ENCODE peak calls at places on chromosomes 5 and 9, in five cellular contexts. One of them, this sample, is unnamed.

GRCh38 chr9:128162215-128163026 is 2.4 kb downstream of the BBLN start:
- DNase-seq in K562: no peak
- DNase-seq in SK-N-SH: no peak
- DNase-seq in H1: no peak
- DNase-seq in GM12878: no peak
- DNase-seq in this sample: no peak

GRCh38 chr5:179268399-179268952 is 76.8 kb downstream of the ADAMTS2 start:
- DNase-seq in H1: no peak
- DNase-seq in K562: no peak
- DNase-seq in GM12878: no peak
- DNase-seq in SK-N-SH: peak; percentile 18
- DNase-seq in this sample: peak; percentile 27

GRCh38 chr9:34431661-34432060 is 26.7 kb downstream of the FAM219A start:
- DNase-seq in K562: no peak
- DNase-seq in GM12878: no peak
- DNase-seq in SK-N-SH: peak; percentile 36
- DNase-seq in H1: no peak
- DNase-seq in this sample: no peak

GRCh38 chr5:73902327-73903051 is 276.5 kb downstream of the ARHGEF28 start:
- DNase-seq in K562: peak; percentile 22
- DNase-seq in H1: no peak
- DNase-seq in GM12878: peak; percentile 55
- DNase-seq in SK-N-SH: peak; percentile 58
- DNase-seq in this sample: peak; percentile 41

GRCh38 chr9:3200331-3200774 is 325.4 kb downstream of the RFX3 start:
- DNase-seq in SK-N-SH: no peak
- DNase-seq in GM12878: no peak
- DNase-seq in K562: no peak
- DNase-seq in H1: no peak
- DNase-seq in this sample: no peak

GRCh38 chr5:89956838-89957237 is 452.7 kb downstream of the CETN3 start:
- DNase-seq in GM12878: no peak
- DNase-seq in H1: no peak
- DNase-seq in SK-N-SH: no peak
- DNase-seq in K562: no peak
- DNase-seq in this sample: no peak

GRCh38 chr5:142109356-142110045 is 922 bp downstream of the NDFIP1 start:
- DNase-seq in GM12878: no peak
- DNase-seq in SK-N-SH: no peak
- DNase-seq in K562: no peak
- DNase-seq in H1: no peak
- DNase-seq in this sample: no peak

GRCh38 chr9:136587944-136588662 is 42.3 kb upstream of the NOTCH1 start:
- DNase-seq in K562: peak; percentile 71
- DNase-seq in H1: peak; percentile 91
- DNase-seq in SK-N-SH: peak; percentile 48
- DNase-seq in GM12878: no peak
- DNase-seq in this sample: no peak

GRCh38 chr9:70924905-70925547 is 196.4 kb downstream of the TRPM3 start:
- DNase-seq in SK-N-SH: peak; percentile 17
- DNase-seq in K562: peak; percentile 11
- DNase-seq in H1: no peak
- DNase-seq in GM12878: no peak
- DNase-seq in this sample: peak; percentile 56

GRCh38 chr9:30235068-30235467 is 2149.4 kb upstream of the ACO1 start:
- DNase-seq in GM12878: no peak
- DNase-seq in SK-N-SH: no peak
- DNase-seq in K562: no peak
- DNase-seq in H1: no peak
- DNase-seq in this sample: no peak

GRCh38 chr9:109321727-109322126 is 868 bp upstream of the EPB41L4B start:
- DNase-seq in H1: no peak
- DNase-seq in SK-N-SH: no peak
- DNase-seq in K562: no peak
- DNase-seq in GM12878: no peak
- DNase-seq in this sample: no peak

GRCh38 chr5:94316916-94317838 is 301.2 kb downstream of the KIAA0825 start:
- DNase-seq in H1: no peak
- DNase-seq in SK-N-SH: no peak
- DNase-seq in GM12878: no peak
- DNase-seq in K562: no peak
- DNase-seq in this sample: no peak

GRCh38 chr5:172421-172820 is 18.9 kb upstream of the LRRC14B start:
- DNase-seq in K562: no peak
- DNase-seq in SK-N-SH: no peak
- DNase-seq in H1: no peak
- DNase-seq in GM12878: no peak
- DNase-seq in this sample: no peak

GRCh38 chr5:149337746-149338145 is 7.6 kb upstream of the GRPEL2 start:
- DNase-seq in K562: no peak
- DNase-seq in GM12878: no peak
- DNase-seq in SK-N-SH: no peak
- DNase-seq in H1: no peak
- DNase-seq in this sample: no peak

GRCh38 chr5:137037848-137038247 is 461.3 kb downstream of the SPOCK1 start:
- DNase-seq in SK-N-SH: no peak
- DNase-seq in GM12878: no peak
- DNase-seq in H1: no peak
- DNase-seq in K562: no peak
- DNase-seq in this sample: no peak

GRCh38 chr5:130541617-130542221 is 623.3 kb downstream of the HINT1 start:
- DNase-seq in SK-N-SH: no peak
- DNase-seq in H1: no peak
- DNase-seq in GM12878: peak; percentile 9
- DNase-seq in K562: no peak
- DNase-seq in this sample: no peak

GRCh38 chr5:82406200-82406773 is 128.1 kb upstream of the RPS23 start:
- DNase-seq in SK-N-SH: no peak
- DNase-seq in K562: no peak
- DNase-seq in GM12878: no peak
- DNase-seq in H1: no peak
- DNase-seq in this sample: no peak

GRCh38 chr9:35749515-35750255 is 598 bp downstream of the RGP1 start:
- DNase-seq in H1: no peak
- DNase-seq in SK-N-SH: no peak
- DNase-seq in GM12878: no peak
- DNase-seq in K562: peak; percentile 47
- DNase-seq in this sample: no peak

GRCh38 chr5:22852807-22853670 is at the start of gene CDH12:
- DNase-seq in GM12878: no peak
- DNase-seq in SK-N-SH: no peak
- DNase-seq in K562: no peak
- DNase-seq in H1: peak; percentile 71
- DNase-seq in this sample: no peak

GRCh38 chr5:130104895-130105684 is 200.8 kb downstream of the CHSY3 start:
- DNase-seq in K562: no peak
- DNase-seq in H1: no peak
- DNase-seq in GM12878: no peak
- DNase-seq in SK-N-SH: no peak
- DNase-seq in this sample: no peak

GRCh38 chr9:107226431-107226830 is 56.6 kb upstream of the RAD23B start:
- DNase-seq in H1: no peak
- DNase-seq in SK-N-SH: no peak
- DNase-seq in K562: peak; percentile 26
- DNase-seq in GM12878: no peak
- DNase-seq in this sample: no peak

GRCh38 chr9:107229146-107229545 is 53.9 kb upstream of the RAD23B start:
- DNase-seq in H1: no peak
- DNase-seq in GM12878: no peak
- DNase-seq in K562: no peak
- DNase-seq in SK-N-SH: no peak
- DNase-seq in this sample: no peak

GRCh38 chr9:107224252-107224651 is 58.8 kb upstream of the RAD23B start:
- DNase-seq in GM12878: no peak
- DNase-seq in H1: no peak
- DNase-seq in K562: no peak
- DNase-seq in SK-N-SH: peak; percentile 17
- DNase-seq in this sample: no peak

GRCh38 chr9:107228648-107229047 is 54.4 kb upstream of the RAD23B start:
- DNase-seq in H1: no peak
- DNase-seq in K562: no peak
- DNase-seq in SK-N-SH: no peak
- DNase-seq in GM12878: no peak
- DNase-seq in this sample: no peak

GRCh38 chr9:107227696-107228258 is 55.3 kb upstream of the RAD23B start:
- DNase-seq in GM12878: no peak
- DNase-seq in H1: no peak
- DNase-seq in K562: no peak
- DNase-seq in SK-N-SH: no peak
- DNase-seq in this sample: no peak
- TF ChIP-seq CHD2 in GM12878: no peak
- TF ChIP-seq CHD2 in H1: no peak
- TF ChIP-seq CHD2 in K562: no peak
- TF ChIP-seq CHD2 in SK-N-SH: no peak
- TF ChIP-seq CHD2 in this sample: no peak

GRCh38 chr5:32168460-32169033 is 5.6 kb downstream of the GOLPH3 start:
- DNase-seq in SK-N-SH: no peak
- DNase-seq in K562: no peak
- DNase-seq in GM12878: no peak
- DNase-seq in H1: no peak
- DNase-seq in this sample: no peak
- H3K36me3 ChIP-seq in SK-N-SH: peaks cover 30% of the 10 kb centered on the region
- H3K36me3 ChIP-seq in K562: peaks cover 81% of the 10 kb centered on the region
- H3K36me3 ChIP-seq in GM12878: peaks cover 17% of the 10 kb centered on the region
- H3K36me3 ChIP-seq in H1: peaks cover 9% of the 10 kb centered on the region
- H3K36me3 ChIP-seq in this sample: peaks cover 32% of the 10 kb centered on the region

DNA sequence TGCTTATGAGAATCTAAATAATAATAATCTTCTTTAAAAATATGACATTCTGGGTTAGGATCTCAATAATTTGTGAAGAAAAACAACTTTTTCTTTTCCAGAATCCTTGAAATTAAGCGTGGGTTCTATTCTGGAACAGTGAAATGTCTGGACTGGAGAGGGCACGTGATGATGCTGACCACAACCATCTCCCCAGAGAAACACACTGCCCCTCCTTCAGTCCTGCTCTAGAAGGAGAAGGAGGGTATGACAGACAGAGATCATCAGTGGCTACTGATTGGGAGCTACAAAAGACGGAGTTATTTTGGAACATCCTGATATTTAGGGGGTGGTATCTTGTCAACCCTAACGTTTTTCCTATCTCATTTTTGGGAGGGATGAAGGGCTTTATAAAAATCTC is 40.2 kb downstream of the MEF2C start:
- DNase-seq in H1: no peak
- DNase-seq in K562: no peak
- DNase-seq in SK-N-SH: no peak
- DNase-seq in GM12878: no peak
- DNase-seq in this sample: no peak
- H3K79me2 ChIP-seq in H1: no peaks in the 10 kb centered on the region
- H3K79me2 ChIP-seq in K562: peaks cover 26% of the 10 kb centered on the region
- H3K79me2 ChIP-seq in SK-N-SH: no peaks in the 10 kb centered on the region
- H3K79me2 ChIP-seq in GM12878: peaks cover 92% of the 10 kb centered on the region
- H3K79me2 ChIP-seq in this sample: no peaks in the 10 kb centered on the region

DNA sequence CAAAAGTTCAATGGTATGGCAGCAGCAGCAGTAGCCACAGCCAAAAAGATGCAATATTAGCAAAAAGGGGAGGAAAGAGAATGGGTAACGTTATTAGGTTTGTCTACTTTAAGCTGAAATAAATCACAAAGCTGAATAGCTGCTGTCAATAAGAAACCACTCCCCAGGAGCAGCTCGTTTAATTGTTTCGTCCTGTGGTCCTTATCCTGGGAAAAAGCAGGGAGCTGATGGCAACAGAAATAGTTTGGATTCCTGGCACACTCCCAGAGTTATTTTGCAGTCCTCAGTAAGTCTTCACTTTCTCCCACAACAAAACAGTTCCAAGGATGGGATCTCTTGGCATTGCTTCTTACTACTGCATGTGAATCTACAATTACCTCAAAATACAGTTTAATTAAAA is 28.8 kb downstream of the FRMD3 start:
- DNase-seq in H1: no peak
- DNase-seq in SK-N-SH: no peak
- DNase-seq in K562: no peak
- DNase-seq in GM12878: no peak
- DNase-seq in this sample: no peak
- TF ChIP-seq CHD2 in H1: no peak
- TF ChIP-seq CHD2 in SK-N-SH: no peak
- TF ChIP-seq CHD2 in K562: no peak
- TF ChIP-seq CHD2 in GM12878: no peak
- TF ChIP-seq CHD2 in this sample: no peak

DNA sequence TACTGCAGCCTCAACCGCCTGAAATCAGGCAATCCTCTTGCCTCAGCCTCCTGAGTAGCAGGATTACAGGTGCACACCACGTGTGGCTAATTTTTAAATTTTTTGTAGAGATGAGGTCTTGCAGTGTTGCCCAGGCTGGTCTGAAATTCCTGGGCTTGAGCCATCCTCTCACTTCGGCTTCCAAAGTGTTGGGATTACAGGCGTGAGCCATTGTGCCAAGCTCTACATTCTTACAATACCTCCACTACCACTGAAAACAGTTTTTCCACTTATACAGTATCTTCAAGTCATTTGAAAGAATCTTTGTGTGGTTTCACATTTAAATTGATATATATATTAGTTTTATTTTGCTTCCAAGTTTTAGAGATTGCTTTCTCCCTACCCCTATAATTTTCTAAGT is 42.6 kb downstream of the LARP1 start:
- DNase-seq in K562: no peak
- DNase-seq in SK-N-SH: no peak
- DNase-seq in GM12878: no peak
- DNase-seq in H1: no peak
- DNase-seq in this sample: no peak
- H3K36me3 ChIP-seq in K562: peaks cover 94% of the 10 kb centered on the region
- H3K36me3 ChIP-seq in SK-N-SH: peaks cover 82% of the 10 kb centered on the region
- H3K36me3 ChIP-seq in GM12878: peaks cover 62% of the 10 kb centered on the region
- H3K36me3 ChIP-seq in H1: peaks cover 73% of the 10 kb centered on the region
- H3K36me3 ChIP-seq in this sample: peaks cover 34% of the 10 kb centered on the region

GRCh38 chr5:53481354-53481886 is 991 bp downstream of the FST start:
- DNase-seq in SK-N-SH: no peak
- DNase-seq in H1: no peak
- DNase-seq in K562: no peak
- DNase-seq in GM12878: no peak
- DNase-seq in this sample: no peak
- H3K79me2 ChIP-seq in SK-N-SH: peaks cover 58% of the 10 kb centered on the region
- H3K79me2 ChIP-seq in H1: no peaks in the 10 kb centered on the region
- H3K79me2 ChIP-seq in K562: no peaks in the 10 kb centered on the region
- H3K79me2 ChIP-seq in GM12878: no peaks in the 10 kb centered on the region
- H3K79me2 ChIP-seq in this sample: peaks cover 37% of the 10 kb centered on the region

DNA sequence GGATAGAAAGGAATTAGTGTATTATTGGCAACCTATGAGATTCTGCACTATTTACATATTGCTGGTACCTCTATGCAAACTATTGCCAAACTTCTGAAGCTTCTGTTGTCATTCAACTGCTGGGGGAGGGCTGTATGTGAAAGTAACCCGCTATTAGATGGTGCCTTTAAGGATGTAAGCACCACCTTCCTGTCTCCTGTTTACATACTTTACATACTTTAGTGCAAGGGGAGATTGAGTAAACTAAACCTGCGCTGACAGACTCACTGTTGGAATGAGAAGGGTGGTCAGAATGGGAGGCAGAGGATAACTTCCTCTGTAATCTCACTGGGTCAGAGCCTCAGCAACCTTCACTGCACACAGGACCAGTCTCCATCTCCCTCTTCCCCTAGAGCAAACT is 123.8 kb downstream of the NR3C1 start:
- DNase-seq in GM12878: no peak
- DNase-seq in K562: no peak
- DNase-seq in SK-N-SH: no peak
- DNase-seq in H1: no peak
- DNase-seq in this sample: peak; percentile 88
- TF ChIP-seq CHD2 in GM12878: no peak
- TF ChIP-seq CHD2 in K562: no peak
- TF ChIP-seq CHD2 in SK-N-SH: no peak
- TF ChIP-seq CHD2 in H1: no peak
- TF ChIP-seq CHD2 in this sample: no peak

This sample was measured in HepG2.